ENCODE peak calls at places on chromosomes 1 and 21, in six cellular contexts. F is AG10803, O is left lung, Q is GM23338, M is cardiac muscle cell, G is GM12865. I is an unnamed sample.

GRCh38 chr21:35191128-35191527 is 142.0 kb upstream of the RUNX1 start:
- DNase-seq in F (no peak), O (no peak), Q (no peak), M (no peak), G (no peak), I (no peak)

GRCh38 chr1:165369255-165369848 is 12.8 kb upstream of the LMX1A start:
- DNase-seq in F (peak), O (peak), Q (peak), M (peak), G (peak), I (peak)

GRCh38 chr1:173580658-173581057 is 22.2 kb downstream of the SLC9C2 start:
- DNase-seq in F (no peak), O (no peak), Q (no peak), M (no peak), G (no peak), I (no peak)

GRCh38 chr1:223771814-223772770 is 59.8 kb downstream of the CAPN2 start:
- DNase-seq in F (peak), O (peak), Q (peak), M (peak), G (peak), I (peak)

GRCh38 chr21:43864806-43865470 is at the start of gene AGPAT3:
- DNase-seq in F (peak), O (no peak), Q (peak), M (no peak), G (peak), I (peak)

GRCh38 chr1:53765656-53766055 is 26.7 kb upstream of the GLIS1 start:
- DNase-seq in F (peak), O (no peak), Q (no peak), M (peak), G (peak), I (no peak)

GRCh38 chr1:152347116-152347728 is 12.6 kb downstream of the FLG2 start:
- DNase-seq in F (peak), O (no peak), Q (peak), M (peak), G (peak), I (peak)

GRCh38 chr1:67194209-67194863 is 28.1 kb downstream of the IL23R start:
- DNase-seq in F (no peak), O (no peak), Q (no peak), M (no peak), G (peak), I (no peak)

GRCh38 chr1:11505591-11506538 is 26.9 kb downstream of the DISP3 start:
- DNase-seq in F (no peak), O (no peak), Q (no peak), M (no peak), G (no peak), I (no peak)

GRCh38 chr1:17561561-17561985 is 22.1 kb downstream of the ARHGEF10L start:
- DNase-seq in F (peak), O (peak), Q (no peak), M (peak), G (no peak), I (peak)

GRCh38 chr1:203628185-203628996 is 1.8 kb downstream of the ATP2B4 start:
- DNase-seq in F (peak), O (peak), Q (peak), M (peak), G (no peak), I (peak)

GRCh38 chr21:42820513-42821465 is 58.5 kb downstream of the WDR4 start:
- DNase-seq in F (no peak), O (no peak), Q (no peak), M (no peak), G (no peak), I (no peak)

GRCh38 chr21:43193651-43194302 is 25.0 kb downstream of the CRYAA start:
- DNase-seq in F (peak), O (peak), Q (no peak), M (peak), G (peak), I (peak)

GRCh38 chr1:18913065-18913502 is 10.7 kb upstream of the ALDH4A1 start:
- DNase-seq in F (peak), O (peak), Q (peak), M (peak), G (peak), I (peak)

GRCh38 chr1:55381983-55382382 is 166.8 kb upstream of the USP24 start:
- DNase-seq in F (no peak), O (no peak), Q (no peak), M (no peak), G (no peak), I (no peak)

GRCh38 chr1:63408331-63408730 is 40.9 kb downstream of the ALG6 start:
- DNase-seq in F (no peak), O (no peak), Q (no peak), M (no peak), G (no peak), I (peak)

GRCh38 chr1:187244623-187245022 is 415.9 kb downstream of the PLA2G4A start:
- DNase-seq in F (no peak), O (peak), Q (peak), M (peak), G (peak), I (no peak)

GRCh38 chr21:30234643-30235042 is 18.7 kb upstream of the CLDN8 start:
- DNase-seq in F (peak), O (no peak), Q (no peak), M (peak), G (no peak), I (no peak)

GRCh38 chr1:29004813-29005212 is 90.4 kb downstream of the EPB41 start:
- DNase-seq in F (no peak), O (no peak), Q (no peak), M (no peak), G (no peak), I (no peak)

GRCh38 chr1:210464519-210465039 is 135.9 kb downstream of the HHAT start:
- DNase-seq in F (no peak), O (peak), Q (no peak), M (no peak), G (peak), I (no peak)

GRCh38 chr1:10459185-10459584 is 9.4 kb downstream of the CORT start:
- DNase-seq in F (peak), O (no peak), Q (no peak), M (peak), G (no peak), I (no peak)

GRCh38 chr1:226711976-226712778 is 26.9 kb downstream of the ITPKB start:
- DNase-seq in F (no peak), O (no peak), Q (no peak), M (no peak), G (peak), I (no peak)

GRCh38 chr1:182484531-182485257 is 34.7 kb downstream of the RGSL1 start:
- DNase-seq in F (no peak), O (no peak), Q (peak), M (no peak), G (peak), I (no peak)

GRCh38 chr1:171222961-171223360 is 25.3 kb upstream of the FMO1 start:
- DNase-seq in F (no peak), O (no peak), Q (peak), M (peak), G (no peak), I (no peak)

GRCh38 chr1:46002751-46003150 is 129.7 kb downstream of the PIK3R3 start:
- DNase-seq in F (no peak), O (no peak), Q (no peak), M (no peak), G (no peak), I (no peak)

GRCh38 chr1:226674892-226675719 is 64.0 kb downstream of the ITPKB start:
- DNase-seq in F (no peak), O (peak), Q (no peak), M (peak), G (peak), I (no peak)

GRCh38 chr1:114758251-114758832 is 558 bp upstream of the CSDE1 start:
- DNase-seq in F (no peak), O (no peak), Q (no peak), M (peak), G (no peak), I (no peak)

GRCh38 chr21:26199471-26199870 is 28.9 kb upstream of the APP start:
- DNase-seq in F (peak), O (no peak), Q (no peak), M (peak), G (no peak), I (no peak)

GRCh38 chr1:167249702-167250101 is 29.0 kb downstream of the POU2F1 start:
- DNase-seq in F (no peak), O (no peak), Q (no peak), M (no peak), G (peak), I (no peak)

GRCh38 chr1:151849871-151850270 is 3.6 kb downstream of the THEM5 start:
- DNase-seq in F (no peak), O (no peak), Q (no peak), M (no peak), G (no peak), I (no peak)

GRCh38 chr21:33747420-33747819 is 105.1 kb downstream of the ITSN1 start:
- DNase-seq in F (no peak), O (no peak), Q (no peak), M (no peak), G (no peak), I (no peak)

GRCh38 chr1:172719694-172720138 is 60.8 kb downstream of the FASLG start:
- DNase-seq in F (peak), O (no peak), Q (peak), M (peak), G (peak), I (no peak)

GRCh38 chr1:114063544-114063943 is 84.3 kb downstream of the OLFML3 start:
- DNase-seq in F (no peak), O (no peak), Q (no peak), M (no peak), G (no peak), I (no peak)

GRCh38 chr1:203084588-203085527 is 954 bp downstream of the MYOG start:
- DNase-seq in F (no peak), O (no peak), Q (peak), M (no peak), G (peak), I (no peak)

GRCh38 chr1:47894718-47895393 is 102.3 kb downstream of the TRABD2B start:
- DNase-seq in F (peak), O (peak), Q (peak), M (peak), G (no peak), I (peak)

GRCh38 chr1:148354284-148354869 is 128.7 kb downstream of the PPIAL4G start:
- DNase-seq in F (no peak), O (no peak), Q (peak), M (no peak), G (no peak), I (no peak)

GRCh38 chr21:34822957-34823356 is 154.2 kb downstream of the CLIC6 start:
- DNase-seq in F (peak), O (no peak), Q (no peak), M (peak), G (no peak), I (no peak)

GRCh38 chr21:43880111-43880985 is 15.3 kb downstream of the AGPAT3 start:
- DNase-seq in F (peak), O (peak), Q (peak), M (no peak), G (no peak), I (peak)

GRCh38 chr1:201389066-201389465 is 10.1 kb downstream of the LAD1 start:
- DNase-seq in F (no peak), O (no peak), Q (no peak), M (no peak), G (no peak), I (no peak)

GRCh38 chr1:201383647-201384405 is 6.3 kb upstream of the TNNT2 start:
- DNase-seq in F (peak), O (no peak), Q (no peak), M (peak), G (no peak), I (peak)

GRCh38 chr1:201386208-201386607 is 8.7 kb upstream of the TNNT2 start:
- DNase-seq in F (no peak), O (no peak), Q (no peak), M (no peak), G (no peak), I (no peak)

GRCh38 chr1:201384406-201384782 is 6.9 kb upstream of the TNNT2 start:
- DNase-seq in F (no peak), O (no peak), Q (no peak), M (no peak), G (no peak), I (no peak)

GRCh38 chr1:201385299-201385891 is 7.9 kb upstream of the TNNT2 start:
- DNase-seq in F (peak), O (peak), Q (peak), M (peak), G (peak), I (peak)
- H3K4me3 ChIP-seq in F (no peak), O (no peak), Q (no peak), M (no peak), G (no peak), I (no peak)

DNA sequence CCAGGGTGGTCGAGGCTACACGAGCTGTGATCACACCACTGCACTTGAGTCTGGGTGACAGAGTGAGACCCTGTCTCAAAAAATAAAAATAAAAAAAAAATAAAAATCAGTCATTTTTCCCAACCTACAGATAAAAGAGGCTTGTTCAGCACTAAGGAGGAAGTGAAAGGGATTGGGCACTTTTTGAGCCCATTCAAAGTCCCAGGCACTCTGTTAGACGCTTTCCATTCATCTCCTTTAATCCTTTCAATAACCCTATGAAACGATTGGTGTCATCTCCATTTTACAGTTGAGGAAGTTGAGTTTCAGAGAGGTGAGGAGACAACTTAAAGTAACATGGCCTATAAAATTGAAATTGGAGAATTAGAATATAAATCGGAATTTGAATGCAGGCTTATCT is 10.4 kb upstream of the AGO4 start:
- DNase-seq in F (no peak), O (no peak), Q (no peak), M (no peak), G (no peak), I (no peak)
- H3K4me3 ChIP-seq in F (no peak), O (no peak), Q (no peak), M (no peak), G (no peak), I (no peak)

DNA sequence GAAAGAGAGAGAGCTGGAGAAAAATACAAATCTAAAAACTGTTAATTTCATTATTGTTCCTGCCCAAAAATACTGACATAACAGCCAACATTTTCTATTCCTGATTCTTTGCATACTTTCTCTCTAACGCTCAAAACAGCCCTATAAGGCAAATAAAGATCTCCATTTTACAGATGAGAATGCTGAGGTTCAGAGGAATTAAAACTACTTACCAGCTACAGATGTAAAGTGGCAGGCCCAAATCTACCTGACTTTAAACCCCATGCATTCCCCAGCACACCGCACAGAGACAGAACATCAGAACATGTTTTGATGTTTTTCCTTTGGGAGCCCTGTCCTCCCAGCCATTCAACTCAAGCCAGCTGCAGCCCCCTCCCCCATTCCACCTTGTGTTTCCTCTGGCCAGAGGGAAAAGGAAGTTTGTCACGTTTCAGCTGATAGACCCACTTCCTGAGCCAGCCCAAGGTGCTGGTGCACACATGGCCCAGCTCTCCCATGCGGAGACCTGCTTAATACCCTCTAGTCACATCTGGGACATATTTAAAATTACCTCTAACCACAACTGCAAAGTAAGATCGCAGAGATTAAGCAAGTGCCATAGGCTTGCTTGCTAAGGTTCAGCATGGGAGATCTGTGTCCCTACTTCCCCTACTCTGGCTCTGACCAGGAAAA is 133.1 kb upstream of the NFIA start:
- DNase-seq in F (no peak), O (no peak), Q (peak), M (no peak), G (no peak), I (no peak)
- H3K4me3 ChIP-seq in F (no peak), O (no peak), Q (no peak), M (no peak), G (no peak), I (no peak)

DNA sequence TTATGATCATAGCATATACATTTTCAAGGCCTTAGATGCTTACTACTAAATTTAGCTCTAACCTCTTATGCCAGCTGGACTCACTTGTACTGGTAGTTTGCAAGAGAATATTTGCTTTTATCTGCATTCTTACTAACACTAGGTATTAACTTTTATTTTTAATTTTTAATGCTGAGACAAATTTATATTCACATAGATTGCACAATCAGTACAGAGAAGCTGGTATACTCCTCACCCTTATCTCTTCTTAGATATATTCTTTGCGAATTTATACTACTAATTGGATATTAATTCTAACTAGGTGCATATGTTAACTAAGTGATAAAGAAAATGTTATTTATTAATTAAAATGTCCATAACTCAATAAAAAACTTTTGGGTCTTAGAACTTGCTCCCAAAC is 561.8 kb upstream of the PRMT6 start:
- DNase-seq in F (no peak), O (no peak), Q (no peak), M (no peak), G (no peak), I (no peak)
- H3K4me3 ChIP-seq in F (no peak), O (no peak), Q (no peak), M (no peak), G (no peak), I (no peak)

DNA sequence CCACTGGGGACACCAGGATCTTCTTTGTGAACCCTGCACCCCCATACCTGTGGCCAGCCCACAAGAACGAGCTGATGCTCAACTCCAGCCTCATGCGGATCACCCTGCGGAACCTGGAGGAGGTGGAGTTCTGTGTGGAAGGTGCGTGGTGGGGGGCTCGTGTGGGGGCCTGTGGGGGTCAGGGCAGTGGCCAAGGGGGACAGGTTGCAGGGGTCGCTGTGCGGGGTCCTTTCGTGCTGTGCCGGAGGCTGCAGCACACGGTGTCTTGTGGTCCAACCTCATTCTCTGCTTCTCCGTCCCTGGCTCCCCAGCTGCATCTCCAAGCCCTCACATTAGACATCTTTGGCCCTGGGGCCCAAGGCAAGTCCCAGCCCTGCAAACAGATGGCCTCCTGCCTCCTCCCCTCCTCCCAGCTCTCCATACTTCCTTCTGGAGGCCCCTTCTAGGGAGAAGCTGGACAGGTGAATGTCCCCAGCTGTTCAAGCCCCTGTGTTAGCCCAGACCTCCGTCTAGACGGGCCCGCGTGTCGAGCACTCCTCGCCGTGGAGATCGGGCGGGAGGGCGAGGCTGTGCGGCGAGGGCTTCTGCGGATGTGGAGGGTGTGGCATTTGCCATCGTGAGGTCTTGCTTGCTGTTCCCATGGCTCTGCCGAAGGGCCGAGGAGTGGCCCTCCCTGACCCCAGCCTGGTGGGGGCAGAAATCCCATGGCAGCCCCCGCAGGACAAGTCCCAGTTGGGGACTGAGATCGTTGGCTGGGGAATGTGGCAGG is 2.6 kb downstream of the AGRN start:
- DNase-seq in F (no peak), O (no peak), Q (no peak), M (no peak), G (no peak), I (no peak)
- H3K4me3 ChIP-seq in F (no peak), O (no peak), Q (no peak), M (no peak), G (no peak), I (no peak)

GRCh38 chr1:201648066-201648910 is 109.4 kb downstream of the NAV1 start:
- DNase-seq in F (peak), O (no peak), Q (peak), M (peak), G (no peak), I (peak)
- H3K4me3 ChIP-seq in F (peak), O (peak), Q (peak), M (peak), G (peak), I (peak)

GRCh38 chr1:232622981-232623380 is 7.0 kb downstream of the SIPA1L2 start:
- DNase-seq in F (no peak), O (no peak), Q (peak), M (no peak), G (no peak), I (no peak)

GRCh38 chr1:232627171-232627570 is 2.8 kb downstream of the SIPA1L2 start:
- DNase-seq in F (no peak), O (no peak), Q (no peak), M (no peak), G (no peak), I (no peak)

GRCh38 chr1:232625319-232625868 is 4.5 kb downstream of the SIPA1L2 start:
- DNase-seq in F (no peak), O (no peak), Q (no peak), M (no peak), G (no peak), I (no peak)

GRCh38 chr1:232626452-232626851 is 3.5 kb downstream of the SIPA1L2 start:
- DNase-seq in F (no peak), O (no peak), Q (no peak), M (no peak), G (no peak), I (no peak)

DNA sequence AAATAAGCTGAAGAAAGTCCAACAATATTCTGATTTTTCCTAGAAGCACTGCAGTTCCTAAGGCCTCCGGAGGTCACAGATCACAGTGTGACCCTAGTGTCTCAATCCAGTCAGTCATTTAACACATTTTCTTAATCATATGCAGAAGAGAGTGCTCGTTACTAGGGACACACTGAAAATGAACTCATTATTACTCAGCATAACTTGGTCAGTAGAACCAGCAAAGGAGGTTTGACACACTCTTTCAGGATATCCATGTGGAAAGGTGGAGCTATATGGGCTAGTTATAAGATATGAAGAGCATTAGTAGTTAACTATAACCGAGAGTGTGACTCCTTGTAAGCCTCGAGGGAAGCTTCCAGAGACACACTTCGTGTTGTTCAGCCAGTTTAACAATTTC is 5.0 kb downstream of the SIPA1L2 start:
- DNase-seq in F (no peak), O (no peak), Q (no peak), M (no peak), G (no peak), I (no peak)
- H3K4me3 ChIP-seq in F (no peak), O (no peak), Q (no peak), M (no peak), G (no peak), I (no peak)